ENCODE peak calls at places on chromosomes 6 and 20, in five cellular contexts. One of them, this sample, is unnamed.

GRCh38 chr6:27545271-27546046 is 72.6 kb upstream of the ZNF184 start:
- DNase-seq in fibroblast of lung: peak
- DNase-seq in left ventricle myocardium inferior: no peak
- DNase-seq in body of pancreas: no peak
- DNase-seq in fibroblast of mammary gland: peak
- DNase-seq in this sample: peak

GRCh38 chr20:37095108-37095608 is 639 bp downstream of the RBL1 start:
- DNase-seq in fibroblast of lung: peak
- DNase-seq in left ventricle myocardium inferior: no peak
- DNase-seq in body of pancreas: peak
- DNase-seq in fibroblast of mammary gland: peak
- DNase-seq in this sample: peak

GRCh38 chr6:134177753-134178229 is 125.4 kb upstream of the SLC2A12 start:
- DNase-seq in fibroblast of lung: peak
- DNase-seq in left ventricle myocardium inferior: no peak
- DNase-seq in body of pancreas: no peak
- DNase-seq in fibroblast of mammary gland: peak
- DNase-seq in this sample: peak

GRCh38 chr6:22281691-22282090 is 15.1 kb downstream of the PRL start:
- DNase-seq in fibroblast of lung: no peak
- DNase-seq in left ventricle myocardium inferior: no peak
- DNase-seq in body of pancreas: no peak
- DNase-seq in fibroblast of mammary gland: no peak
- DNase-seq in this sample: no peak

GRCh38 chr20:17390655-17391054 is 140.5 kb downstream of the BFSP1 start:
- DNase-seq in fibroblast of lung: no peak
- DNase-seq in left ventricle myocardium inferior: no peak
- DNase-seq in body of pancreas: no peak
- DNase-seq in fibroblast of mammary gland: no peak
- DNase-seq in this sample: no peak

GRCh38 chr20:64146936-64147451 is 17.3 kb upstream of the MYT1 start:
- DNase-seq in fibroblast of lung: no peak
- DNase-seq in left ventricle myocardium inferior: no peak
- DNase-seq in body of pancreas: no peak
- DNase-seq in fibroblast of mammary gland: no peak
- DNase-seq in this sample: no peak

GRCh38 chr6:85287158-85287557 is 162.7 kb upstream of the NT5E start:
- DNase-seq in fibroblast of lung: no peak
- DNase-seq in left ventricle myocardium inferior: no peak
- DNase-seq in body of pancreas: no peak
- DNase-seq in fibroblast of mammary gland: no peak
- DNase-seq in this sample: no peak

GRCh38 chr20:49446808-49447207 is 35.7 kb downstream of the KCNB1 start:
- DNase-seq in fibroblast of lung: peak
- DNase-seq in left ventricle myocardium inferior: peak
- DNase-seq in body of pancreas: peak
- DNase-seq in fibroblast of mammary gland: peak
- DNase-seq in this sample: peak

GRCh38 chr20:25220021-25220730 is 24.7 kb downstream of the ENTPD6 start:
- DNase-seq in fibroblast of lung: no peak
- DNase-seq in left ventricle myocardium inferior: no peak
- DNase-seq in body of pancreas: no peak
- DNase-seq in fibroblast of mammary gland: peak
- DNase-seq in this sample: no peak

GRCh38 chr6:109762769-109763450 is 71.8 kb downstream of the FIG4 start:
- DNase-seq in fibroblast of lung: peak
- DNase-seq in left ventricle myocardium inferior: no peak
- DNase-seq in body of pancreas: no peak
- DNase-seq in fibroblast of mammary gland: no peak
- DNase-seq in this sample: peak

GRCh38 chr6:136037885-136038460 is 186.5 kb downstream of the PDE7B start:
- DNase-seq in fibroblast of lung: peak
- DNase-seq in left ventricle myocardium inferior: peak
- DNase-seq in body of pancreas: peak
- DNase-seq in fibroblast of mammary gland: peak
- DNase-seq in this sample: peak

GRCh38 chr6:27592107-27592480 is 119.2 kb upstream of the ZNF184 start:
- DNase-seq in fibroblast of lung: peak
- DNase-seq in left ventricle myocardium inferior: no peak
- DNase-seq in body of pancreas: no peak
- DNase-seq in fibroblast of mammary gland: peak
- DNase-seq in this sample: peak

GRCh38 chr20:53087034-53087777 is 115.0 kb downstream of the TSHZ2 start:
- DNase-seq in fibroblast of lung: peak
- DNase-seq in left ventricle myocardium inferior: no peak
- DNase-seq in body of pancreas: peak
- DNase-seq in fibroblast of mammary gland: peak
- DNase-seq in this sample: no peak

GRCh38 chr6:132490024-132490423 is 22.9 kb downstream of the STX7 start:
- DNase-seq in fibroblast of lung: no peak
- DNase-seq in left ventricle myocardium inferior: no peak
- DNase-seq in body of pancreas: no peak
- DNase-seq in fibroblast of mammary gland: peak
- DNase-seq in this sample: peak

GRCh38 chr20:62837790-62838458 is 21.1 kb downstream of the COL9A3 start:
- DNase-seq in fibroblast of lung: peak
- DNase-seq in left ventricle myocardium inferior: no peak
- DNase-seq in body of pancreas: peak
- DNase-seq in fibroblast of mammary gland: peak
- DNase-seq in this sample: no peak

GRCh38 chr20:35269055-35269781 is 8.7 kb downstream of the MMP24OS start:
- DNase-seq in fibroblast of lung: peak
- DNase-seq in left ventricle myocardium inferior: peak
- DNase-seq in body of pancreas: peak
- DNase-seq in fibroblast of mammary gland: peak
- DNase-seq in this sample: peak

GRCh38 chr6:16047435-16047834 is 81.5 kb upstream of the MYLIP start:
- DNase-seq in fibroblast of lung: no peak
- DNase-seq in left ventricle myocardium inferior: no peak
- DNase-seq in body of pancreas: no peak
- DNase-seq in fibroblast of mammary gland: no peak
- DNase-seq in this sample: no peak

GRCh38 chr20:48722002-48722731 is 105.6 kb downstream of the PREX1 start:
- DNase-seq in fibroblast of lung: peak
- DNase-seq in left ventricle myocardium inferior: no peak
- DNase-seq in body of pancreas: no peak
- DNase-seq in fibroblast of mammary gland: no peak
- DNase-seq in this sample: peak

GRCh38 chr6:157221049-157221816 is 102.1 kb downstream of the TMEM242 start:
- DNase-seq in fibroblast of lung: peak
- DNase-seq in left ventricle myocardium inferior: peak
- DNase-seq in body of pancreas: peak
- DNase-seq in fibroblast of mammary gland: peak
- DNase-seq in this sample: peak

GRCh38 chr6:85866373-85866740 is 223.7 kb upstream of the SYNCRIP start:
- DNase-seq in fibroblast of lung: peak
- DNase-seq in left ventricle myocardium inferior: no peak
- DNase-seq in body of pancreas: no peak
- DNase-seq in fibroblast of mammary gland: peak
- DNase-seq in this sample: no peak

GRCh38 chr6:137313928-137314855 is 95.0 kb upstream of the IFNGR1 start:
- DNase-seq in fibroblast of lung: peak
- DNase-seq in left ventricle myocardium inferior: peak
- DNase-seq in body of pancreas: peak
- DNase-seq in fibroblast of mammary gland: peak
- DNase-seq in this sample: peak

GRCh38 chr20:64077094-64077493 is 2.2 kb downstream of the RGS19 start:
- DNase-seq in fibroblast of lung: no peak
- DNase-seq in left ventricle myocardium inferior: peak
- DNase-seq in body of pancreas: no peak
- DNase-seq in fibroblast of mammary gland: no peak
- DNase-seq in this sample: no peak

GRCh38 chr6:3757241-3757641 is 5.7 kb upstream of the PXDC1 start:
- DNase-seq in fibroblast of lung: no peak
- DNase-seq in left ventricle myocardium inferior: no peak
- DNase-seq in body of pancreas: no peak
- DNase-seq in fibroblast of mammary gland: no peak
- DNase-seq in this sample: no peak

DNA sequence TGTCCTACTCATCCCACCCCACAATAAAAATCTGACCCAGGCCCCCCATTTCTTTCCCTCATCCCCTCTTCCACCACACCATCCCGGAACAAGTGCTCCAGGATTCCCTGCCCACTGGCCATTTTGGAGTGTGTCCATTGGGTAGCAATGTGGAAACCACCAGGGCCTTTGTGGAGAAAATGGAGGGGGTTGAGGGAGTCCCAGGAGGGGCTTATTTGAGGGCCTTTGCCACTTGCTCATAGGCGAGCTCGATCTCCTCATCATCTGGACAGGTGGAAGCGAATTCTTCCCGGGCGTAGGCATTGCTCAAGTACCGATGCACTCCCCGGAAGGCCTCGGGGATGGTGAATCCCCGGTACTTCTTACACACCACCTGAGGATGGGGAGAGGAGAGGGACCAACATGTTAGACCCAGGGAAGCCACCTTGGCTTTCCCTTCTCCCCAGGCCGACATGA is 1.6 kb upstream of the DDAH2 start:
- DNase-seq in fibroblast of lung: no peak
- DNase-seq in left ventricle myocardium inferior: no peak
- DNase-seq in body of pancreas: no peak
- DNase-seq in fibroblast of mammary gland: no peak
- DNase-seq in this sample: no peak
- H3K4me3 ChIP-seq in fibroblast of lung: peak
- H3K4me3 ChIP-seq in left ventricle myocardium inferior: peak
- H3K4me3 ChIP-seq in body of pancreas: no peak
- H3K4me3 ChIP-seq in fibroblast of mammary gland: peak
- H3K4me3 ChIP-seq in this sample: peak

GRCh38 chr6:28656715-28657114 is 131.0 kb downstream of the GPX5 start:
- DNase-seq in fibroblast of lung: no peak
- DNase-seq in left ventricle myocardium inferior: no peak
- DNase-seq in body of pancreas: no peak
- DNase-seq in fibroblast of mammary gland: no peak
- DNase-seq in this sample: no peak

GRCh38 chr6:28657367-28657755 is 131.7 kb downstream of the GPX5 start:
- DNase-seq in fibroblast of lung: no peak
- DNase-seq in left ventricle myocardium inferior: no peak
- DNase-seq in body of pancreas: no peak
- DNase-seq in fibroblast of mammary gland: no peak
- DNase-seq in this sample: no peak

GRCh38 chr6:28658475-28659249 is 133.0 kb downstream of the GPX5 start:
- DNase-seq in fibroblast of lung: peak
- DNase-seq in left ventricle myocardium inferior: no peak
- DNase-seq in body of pancreas: no peak
- DNase-seq in fibroblast of mammary gland: no peak
- DNase-seq in this sample: no peak

GRCh38 chr6:28659250-28659566 is 133.5 kb downstream of the GPX5 start:
- DNase-seq in fibroblast of lung: no peak
- DNase-seq in left ventricle myocardium inferior: no peak
- DNase-seq in body of pancreas: no peak
- DNase-seq in fibroblast of mammary gland: no peak
- DNase-seq in this sample: no peak

DNA sequence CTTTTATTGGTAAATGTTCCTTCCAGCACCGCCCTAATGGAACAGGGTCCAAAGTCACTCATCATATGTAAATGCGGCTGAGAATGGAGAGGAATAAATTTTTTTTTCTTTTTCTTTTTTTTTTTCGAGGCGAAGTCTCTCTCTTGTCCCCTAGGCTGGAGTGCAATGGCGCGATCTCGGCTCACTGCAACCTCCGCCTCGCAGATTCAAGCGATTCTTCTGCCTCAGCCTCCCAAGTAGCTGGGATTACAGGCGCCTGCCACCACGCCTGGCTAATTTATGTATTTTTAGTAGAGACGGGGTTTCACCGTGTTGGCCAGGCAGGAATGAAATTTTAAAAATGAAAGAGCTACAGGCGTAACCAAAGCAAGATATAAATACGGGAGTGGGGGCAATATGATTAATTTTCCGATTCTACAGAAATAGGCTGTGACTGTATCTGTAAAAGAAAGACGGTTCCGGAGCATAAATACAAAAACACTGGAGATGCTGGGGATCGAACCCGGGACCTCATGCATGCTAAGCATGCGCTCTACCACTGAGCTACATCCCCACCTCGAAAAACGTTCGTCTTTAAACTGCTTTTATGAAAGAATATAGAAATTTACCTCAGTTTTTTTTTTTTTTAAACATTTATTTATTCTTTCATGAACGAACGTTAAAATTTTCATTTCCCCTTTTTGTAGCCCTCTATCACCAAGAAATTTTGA is 132.2 kb downstream of the GPX5 start:
- DNase-seq in fibroblast of lung: peak
- DNase-seq in left ventricle myocardium inferior: no peak
- DNase-seq in body of pancreas: peak
- DNase-seq in fibroblast of mammary gland: peak
- DNase-seq in this sample: peak
- H3K4me3 ChIP-seq in fibroblast of lung: peak
- H3K4me3 ChIP-seq in left ventricle myocardium inferior: peak
- H3K4me3 ChIP-seq in body of pancreas: no peak
- H3K4me3 ChIP-seq in fibroblast of mammary gland: peak
- H3K4me3 ChIP-seq in this sample: peak

DNA sequence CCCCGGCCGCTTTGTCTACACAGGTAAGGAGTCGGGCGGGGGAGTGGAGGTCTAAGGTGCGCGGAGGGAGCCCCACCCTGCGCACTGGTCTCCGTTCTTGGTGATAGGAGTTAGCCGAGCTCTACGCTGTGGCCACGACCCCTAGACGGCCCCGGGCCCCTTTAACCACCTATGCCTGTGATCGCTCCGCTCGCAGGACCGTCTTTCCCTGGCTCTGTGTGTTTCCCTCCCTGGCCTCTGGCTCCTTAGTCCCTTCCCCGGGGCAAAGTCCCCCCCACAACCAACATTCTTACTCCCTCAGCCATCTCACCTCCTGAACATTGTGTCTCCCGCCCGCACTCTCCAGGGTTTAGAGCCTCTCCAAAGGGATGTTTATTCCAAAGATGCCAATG is 50.5 kb downstream of the CPXM1 start:
- DNase-seq in fibroblast of lung: no peak
- DNase-seq in left ventricle myocardium inferior: no peak
- DNase-seq in body of pancreas: no peak
- DNase-seq in fibroblast of mammary gland: no peak
- DNase-seq in this sample: no peak
- H3K4me3 ChIP-seq in fibroblast of lung: no peak
- H3K4me3 ChIP-seq in left ventricle myocardium inferior: no peak
- H3K4me3 ChIP-seq in body of pancreas: no peak
- H3K4me3 ChIP-seq in fibroblast of mammary gland: no peak
- H3K4me3 ChIP-seq in this sample: no peak

DNA sequence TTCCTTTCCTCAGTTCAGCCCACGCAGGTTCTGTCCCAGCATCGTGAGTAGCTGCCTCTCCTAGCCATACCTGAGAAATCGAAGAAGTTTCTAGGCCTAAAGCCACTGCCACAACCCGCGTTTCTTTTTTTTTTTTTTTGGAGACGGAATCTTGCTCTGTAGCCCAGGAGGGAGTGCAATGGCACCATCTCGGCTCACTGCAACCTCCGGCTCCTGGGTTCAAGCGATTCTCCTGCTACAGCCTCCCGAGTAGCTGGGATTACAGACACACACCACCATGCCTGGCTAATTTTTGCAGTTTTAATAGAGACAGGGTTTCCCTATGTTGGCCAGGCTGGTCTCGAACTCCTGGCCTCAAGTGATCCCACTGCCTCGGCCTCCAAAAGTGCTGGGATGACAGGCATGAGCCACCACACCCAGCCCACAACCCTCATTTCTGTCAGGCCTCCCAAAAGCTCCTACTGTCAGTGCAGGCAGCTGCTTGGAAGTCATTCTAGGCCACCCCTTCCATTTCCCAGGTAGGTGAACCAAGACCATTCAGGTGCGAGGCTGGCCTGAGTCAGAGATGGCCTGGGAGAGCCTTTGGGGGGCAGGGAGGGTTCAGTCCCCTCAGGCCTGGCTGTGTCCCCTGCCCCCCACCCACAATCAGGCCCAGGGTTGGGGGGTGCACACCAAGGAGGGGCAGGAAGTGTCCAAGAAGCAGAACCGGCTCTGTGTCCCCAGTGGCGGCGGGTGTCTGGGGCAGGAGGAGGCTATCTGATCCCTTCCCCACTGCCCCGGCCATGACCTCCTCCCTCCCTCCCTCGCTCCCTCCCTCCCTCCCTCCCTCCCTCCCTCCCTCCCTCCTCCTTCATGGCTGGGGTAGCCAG is 47.2 kb downstream of the NOL4L start:
- DNase-seq in fibroblast of lung: no peak
- DNase-seq in left ventricle myocardium inferior: no peak
- DNase-seq in body of pancreas: no peak
- DNase-seq in fibroblast of mammary gland: no peak
- DNase-seq in this sample: no peak
- H3K4me3 ChIP-seq in fibroblast of lung: no peak
- H3K4me3 ChIP-seq in left ventricle myocardium inferior: peak
- H3K4me3 ChIP-seq in body of pancreas: no peak
- H3K4me3 ChIP-seq in fibroblast of mammary gland: no peak
- H3K4me3 ChIP-seq in this sample: no peak